ENCODE peak calls at places on chromosome 17, in nine cellular contexts. F is sigmoid colon, P is esophagus muscularis mucosa, Q is HCT116, R is spleen, G is prostate gland, T is breast epithelium, V is suprapubic skin, I is transverse colon. X is an unnamed sample.

GRCh38 chr17:75635610-75636202 is 2.5 kb downstream of the SMIM5 start:
- DNase-seq in V (no peak), R (no peak), P (no peak), T (no peak), I (peak), G (no peak), F (no peak), Q (no peak), X (no peak)

GRCh38 chr17:59361386-59361785 is 29.9 kb downstream of the YPEL2 start:
- DNase-seq in R (no peak), T (no peak), I (no peak), Q (no peak), G (no peak), P (no peak), F (no peak), V (no peak), X (no peak)

GRCh38 chr17:28972437-28972836 is 21.1 kb upstream of the PHF12 start:
- DNase-seq in I (no peak), Q (no peak), F (no peak), P (no peak), G (no peak), V (no peak), T (no peak), R (no peak), X (no peak)

GRCh38 chr17:54900457-54901229 is at the start of gene TOM1L1:
- DNase-seq in V (peak), Q (peak), P (no peak), F (peak), T (peak), R (no peak), I (peak), G (peak), X (peak)

GRCh38 chr17:48586355-48586924 is 3.6 kb downstream of the HOXB3 start:
- DNase-seq in P (no peak), R (no peak), Q (no peak), I (no peak), T (no peak), V (no peak), F (no peak), G (no peak), X (no peak)

GRCh38 chr17:63774141-63774981 is at the start of gene DDX42:
- DNase-seq in G (peak), P (peak), F (peak), I (peak), Q (no peak), R (peak), T (peak), V (peak), X (peak)

GRCh38 chr17:14068542-14069250 is 608 bp upstream of the COX10 start:
- DNase-seq in T (no peak), V (no peak), G (no peak), F (no peak), I (no peak), P (no peak), Q (no peak), R (no peak), X (no peak)

GRCh38 chr17:78589885-78590284 is 12.7 kb upstream of the DNAH17 start:
- DNase-seq in V (no peak), T (no peak), I (no peak), Q (no peak), R (peak), F (no peak), P (no peak), G (no peak), X (no peak)

GRCh38 chr17:337866-338265 is 14.7 kb downstream of the RPH3AL start:
- DNase-seq in Q (no peak), I (no peak), F (no peak), V (no peak), T (no peak), P (no peak), G (no peak), R (peak), X (no peak)

GRCh38 chr17:32356378-32356743 is 6.4 kb downstream of the ZNF207 start:
- DNase-seq in G (no peak), T (no peak), I (no peak), Q (no peak), V (no peak), F (no peak), P (no peak), R (no peak), X (no peak)

GRCh38 chr17:32356750-32357149 is 6.8 kb downstream of the ZNF207 start:
- DNase-seq in R (no peak), F (no peak), I (no peak), P (no peak), Q (no peak), G (no peak), T (no peak), V (no peak), X (no peak)

GRCh38 chr17:32355649-32356377 is 5.9 kb downstream of the ZNF207 start:
- DNase-seq in G (no peak), R (no peak), T (no peak), I (no peak), F (no peak), V (no peak), Q (no peak), P (no peak), X (no peak)

GRCh38 chr17:32361270-32361669 is 11.3 kb downstream of the ZNF207 start:
- DNase-seq in I (no peak), F (no peak), V (no peak), R (no peak), P (no peak), T (no peak), Q (no peak), G (no peak), X (no peak)

DNA sequence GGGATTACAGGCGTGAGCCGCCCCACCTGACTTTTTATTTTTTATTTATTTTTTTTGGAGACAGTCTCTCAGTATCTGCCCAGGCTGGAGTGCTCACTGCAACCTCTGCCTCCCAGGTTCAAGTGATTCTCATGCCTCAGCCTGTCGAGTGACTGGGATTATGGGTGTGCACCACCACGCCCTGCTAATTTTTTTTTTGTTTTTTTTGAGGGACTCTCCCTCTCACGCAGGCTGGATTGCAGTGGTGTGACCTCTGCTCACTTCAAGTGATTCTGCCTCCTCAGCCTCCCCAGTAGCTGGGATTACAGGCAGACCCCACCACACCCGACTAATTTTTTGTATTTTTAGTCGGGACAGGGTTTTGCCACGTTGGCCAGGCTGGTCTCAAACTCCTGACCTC is 7.7 kb downstream of the ZNF207 start:
- DNase-seq in V (no peak), T (no peak), Q (no peak), G (no peak), P (no peak), F (no peak), I (no peak), R (no peak), X (no peak)
- TF ChIP-seq POLR2A in V (no peak), T (no peak), Q (no peak), G (no peak), P (no peak), F (no peak), I (no peak), R (no peak), X (no peak)

DNA sequence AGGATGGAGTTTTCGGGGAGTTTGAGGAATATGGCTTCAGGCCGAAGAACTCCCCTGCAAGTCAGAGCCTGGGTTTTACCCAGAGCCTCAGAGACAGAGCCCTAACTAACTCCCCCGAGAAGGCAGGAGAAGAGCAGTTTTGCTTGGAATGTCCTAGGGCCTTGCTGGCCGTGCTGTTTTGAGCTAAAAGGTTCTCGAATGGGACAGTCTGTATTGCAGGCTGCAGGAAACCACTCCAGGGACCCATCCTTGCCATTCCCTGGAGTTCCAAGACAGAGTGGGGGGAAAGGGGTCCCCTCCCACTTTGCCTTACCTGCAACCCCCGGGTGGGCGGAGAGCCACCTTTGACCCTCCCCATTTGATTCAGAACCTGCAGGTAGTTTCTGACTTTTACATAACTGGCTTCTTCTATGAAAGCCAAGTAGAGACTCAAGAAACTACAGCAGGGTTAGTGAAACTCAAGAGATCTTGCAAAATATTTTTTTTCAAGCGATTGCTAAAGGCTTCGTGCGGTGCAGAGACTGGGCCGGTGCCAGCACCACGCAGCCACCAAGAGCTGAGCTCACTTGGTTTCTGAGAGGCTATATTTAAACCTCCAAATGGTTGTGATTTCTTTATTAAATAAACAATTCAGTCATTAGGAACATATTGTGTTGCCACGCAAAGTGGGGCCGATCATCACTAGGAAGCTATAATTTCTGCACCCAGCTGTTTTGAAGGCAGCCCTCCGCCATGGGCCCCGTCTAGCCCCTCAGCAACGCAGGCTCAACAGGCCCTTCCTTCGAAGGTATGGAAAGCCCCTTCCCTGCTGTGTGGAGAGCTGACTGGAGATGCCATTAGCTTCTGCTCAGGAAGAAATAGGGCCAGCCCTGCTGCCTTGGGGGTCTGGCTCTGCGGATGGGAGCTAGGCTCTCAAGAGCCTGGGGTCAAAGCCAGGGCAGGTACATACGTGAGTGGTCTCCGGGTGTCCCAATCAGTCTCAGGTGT is 223.0 kb downstream of the NTN1 start:
- DNase-seq in P (no peak), I (peak), T (no peak), G (no peak), V (no peak), F (peak), R (no peak), Q (no peak), X (no peak)
- TF ChIP-seq POLR2AphosphoS5 in P (peak), I (peak), T (no peak), G (peak), V (no peak), F (no peak), R (no peak), Q (no peak), X (no peak)

DNA sequence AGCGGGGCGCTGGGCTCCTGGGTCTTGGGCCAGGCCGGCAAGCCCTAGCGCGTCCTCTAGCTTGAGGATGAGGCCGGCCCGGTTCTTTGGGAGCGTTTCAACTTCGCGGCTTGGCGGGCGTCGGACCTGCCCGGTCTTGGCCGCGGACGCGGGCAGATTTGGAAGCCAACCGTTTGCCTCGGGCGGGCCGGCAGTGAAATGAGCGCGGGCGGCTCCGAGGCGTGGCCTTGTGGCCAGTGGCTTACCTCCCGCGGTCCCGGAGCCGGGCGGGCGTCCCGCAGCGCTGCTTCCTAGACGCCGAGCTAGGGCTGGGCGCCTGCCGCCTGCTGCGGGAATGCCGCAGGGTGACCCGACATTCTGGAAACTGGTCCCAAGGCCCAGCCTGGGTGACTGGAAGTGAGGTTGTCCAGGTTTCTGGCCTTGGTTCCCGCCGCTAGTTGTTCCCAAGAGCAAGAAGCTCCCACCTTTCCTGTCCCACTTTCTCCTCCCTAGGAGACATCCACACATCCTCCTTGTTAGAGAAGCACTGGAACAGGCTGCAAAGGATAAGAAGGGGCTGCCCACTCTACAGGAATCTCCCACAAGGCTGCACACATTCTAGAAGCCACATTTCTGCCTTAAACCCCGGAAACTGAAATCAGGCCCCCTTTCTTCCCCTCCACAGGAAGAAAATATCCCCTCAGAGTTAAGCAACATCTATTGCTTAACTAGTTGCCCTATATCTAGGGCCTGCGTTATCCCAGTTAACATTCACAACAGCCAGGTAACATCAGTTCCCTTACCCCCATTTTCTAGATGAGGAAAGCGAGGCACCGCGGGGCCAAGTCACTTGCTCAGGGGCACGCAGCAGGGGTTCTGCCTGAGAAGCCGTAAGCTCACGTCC is 4.5 kb upstream of the CBX8 start:
- DNase-seq in T (no peak), Q (peak), F (no peak), I (peak), P (no peak), R (no peak), V (no peak), G (peak), X (no peak)
- TF ChIP-seq POLR2A in T (no peak), Q (no peak), F (no peak), I (no peak), P (no peak), R (no peak), V (no peak), G (no peak), X (no peak)

GRCh38 chr17:5254903-5255521 is 20.4 kb upstream of the SCIMP start:
- DNase-seq in I (no peak), R (peak), Q (no peak), F (no peak), T (peak), V (no peak), G (no peak), P (no peak), X (no peak)
- TF ChIP-seq POLR2AphosphoS5 in I (no peak), R (no peak), Q (no peak), F (no peak), T (no peak), V (no peak), G (no peak), P (no peak), X (no peak)

DNA sequence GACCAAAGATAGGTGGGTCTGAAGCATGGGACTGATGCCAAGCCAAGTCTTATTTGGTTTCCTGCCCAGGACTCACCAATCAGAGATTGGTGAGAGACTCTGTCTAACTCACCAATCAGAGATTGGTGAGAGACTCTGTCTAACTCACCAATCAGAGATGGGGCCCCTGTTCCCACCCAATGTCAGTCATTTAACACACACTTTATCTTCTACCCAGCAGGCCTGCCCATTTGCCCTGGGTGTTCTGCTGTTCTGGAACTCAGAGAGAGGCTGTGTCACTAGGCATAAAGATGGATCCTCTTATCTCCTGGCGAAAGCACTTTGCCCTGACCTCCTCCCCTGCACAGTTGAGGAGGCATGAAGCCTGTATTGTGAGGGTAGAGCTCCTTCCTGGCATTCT is 5.4 kb upstream of the RHOT1 start:
- DNase-seq in G (no peak), Q (no peak), F (no peak), R (no peak), V (no peak), T (no peak), P (no peak), I (no peak), X (no peak)
- TF ChIP-seq POLR2A in G (no peak), Q (no peak), F (no peak), R (no peak), V (no peak), T (no peak), P (no peak), I (no peak), X (no peak)

X was measured in GM12891.